ENCODE peak calls at places on chromosomes 2 and 18, in five cellular contexts. B is stomach, D is aorta, A is heart right ventricle, Q is IMR-90. I is an unnamed sample.

GRCh38 chr18:59005266-59005665 is 134.4 kb upstream of the SEC11C start:
- DNase-seq in Q (peak; percentile 42), B (no peak), D (peak; percentile 84), A (peak; percentile 48), I (peak; percentile 79)

GRCh38 chr2:225998125-225998524 is 598.6 kb downstream of the NYAP2 start:
- DNase-seq in Q (no peak), D (no peak), A (no peak), B (no peak), I (no peak)

GRCh38 chr2:128449226-128450061 is 130.8 kb upstream of the HS6ST1 start:
- DNase-seq in Q (no peak), A (no peak), D (no peak), B (peak; percentile 23), I (peak; percentile 57)

GRCh38 chr2:163011035-163011434 is 172.5 kb upstream of the KCNH7 start:
- DNase-seq in Q (no peak), D (no peak), B (no peak), A (no peak), I (no peak)

GRCh38 chr2:229501051-229501794 is 213.1 kb downstream of the DNER start:
- DNase-seq in D (no peak), B (no peak), Q (no peak), A (no peak), I (no peak)

GRCh38 chr2:205198130-205198505 is 484.2 kb upstream of the NRP2 start:
- DNase-seq in Q (peak; percentile 88), D (peak; percentile 53), A (no peak), B (no peak), I (no peak)

GRCh38 chr2:54599914-54600313 is 123.5 kb upstream of the EML6 start:
- DNase-seq in Q (no peak), A (peak; percentile 58), D (peak; percentile 81), B (peak; percentile 75), I (peak; percentile 81)

GRCh38 chr2:6784299-6784698 is 81.4 kb downstream of the CMPK2 start:
- DNase-seq in A (no peak), D (no peak), Q (no peak), B (no peak), I (no peak)

GRCh38 chr2:204012081-204012653 is 75.6 kb downstream of the ICOS start:
- DNase-seq in B (peak; percentile 62), D (no peak), A (no peak), Q (no peak), I (no peak)

GRCh38 chr2:89848114-89848513 is 1156.6 kb downstream of the RPIA start:
- DNase-seq in Q (no peak), A (no peak), D (no peak), B (no peak), I (no peak)

GRCh38 chr2:89850881-89851582 is 1159.6 kb downstream of the RPIA start:
- DNase-seq in B (no peak), Q (no peak), A (no peak), D (no peak), I (no peak)

GRCh38 chr2:89850481-89850880 is 1159.0 kb downstream of the RPIA start:
- DNase-seq in B (no peak), Q (no peak), A (no peak), D (no peak), I (no peak)

GRCh38 chr2:89849731-89850130 is 1158.3 kb downstream of the RPIA start:
- DNase-seq in B (no peak), A (no peak), Q (no peak), D (no peak), I (no peak)

GRCh38 chr2:89848763-89849162 is 1157.3 kb downstream of the RPIA start:
- DNase-seq in B (no peak), A (no peak), D (no peak), Q (no peak), I (no peak)
- H3K9me3 ChIP-seq in B (no peaks in the 10 kb centered on the region), A (no peaks in the 10 kb centered on the region), D (no peaks in the 10 kb centered on the region), Q (peaks cover 29% of the 10 kb centered on the region), I (no peaks in the 10 kb centered on the region)

DNA sequence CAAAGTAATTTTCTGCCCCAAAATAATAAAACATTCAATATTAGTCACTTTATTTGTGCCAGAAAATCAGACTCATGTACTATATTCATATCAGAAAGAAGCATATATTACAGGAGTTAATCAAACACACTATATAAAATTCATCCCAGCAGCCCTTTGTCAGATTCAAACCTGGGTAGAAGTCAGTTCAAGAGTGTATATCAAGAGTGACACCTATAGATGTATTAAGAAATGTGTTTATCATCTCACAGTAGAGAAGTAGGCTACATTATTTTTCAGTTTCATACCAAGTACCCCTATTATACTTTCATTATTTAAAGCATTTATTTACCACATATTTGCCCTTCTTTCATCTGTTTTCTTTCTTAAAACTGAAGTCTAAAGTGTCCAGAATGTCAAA is 193.2 kb upstream of the DDX18 start:
- DNase-seq in Q (no peak), A (no peak), D (no peak), B (no peak), I (no peak)
- H3K9me3 ChIP-seq in Q (peaks cover 8% of the 10 kb centered on the region), A (no peaks in the 10 kb centered on the region), D (no peaks in the 10 kb centered on the region), B (no peaks in the 10 kb centered on the region), I (no peaks in the 10 kb centered on the region)

GRCh38 chr2:4134881-4135565 is 431.6 kb downstream of the DCDC2C start:
- DNase-seq in B (no peak), A (no peak), D (no peak), Q (no peak), I (no peak)

GRCh38 chr2:4139711-4140110 is 436.3 kb downstream of the DCDC2C start:
- DNase-seq in Q (no peak), A (no peak), B (no peak), D (no peak), I (no peak)

GRCh38 chr2:4135765-4136164 is 432.4 kb downstream of the DCDC2C start:
- DNase-seq in D (no peak), A (no peak), Q (no peak), B (no peak), I (no peak)

GRCh38 chr2:4140284-4140962 is 437.0 kb downstream of the DCDC2C start:
- DNase-seq in A (no peak), B (no peak), Q (no peak), D (no peak), I (no peak)
- H3K9me3 ChIP-seq in A (no peaks in the 10 kb centered on the region), B (peaks cover 12% of the 10 kb centered on the region), Q (peaks cover 18% of the 10 kb centered on the region), D (peaks cover 1% of the 10 kb centered on the region), I (no peaks in the 10 kb centered on the region)

DNA sequence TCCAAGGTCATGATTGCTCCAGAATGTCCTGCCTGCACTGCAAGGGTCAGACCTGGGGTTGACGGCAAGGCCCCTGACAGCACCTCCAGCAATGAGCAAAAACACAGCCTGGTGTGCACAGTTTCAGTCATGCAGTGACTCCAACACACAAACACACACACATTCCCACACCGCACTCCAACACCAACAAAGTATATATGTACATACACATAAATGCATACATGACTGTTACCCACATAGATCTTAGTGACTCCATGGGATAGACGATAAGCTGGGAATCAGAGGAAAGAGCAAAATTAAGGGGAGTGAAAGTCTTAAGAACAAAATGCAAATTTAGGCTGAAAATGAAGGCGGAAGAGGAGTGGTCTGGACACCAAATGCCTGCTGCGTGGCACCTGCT is 112.7 kb upstream of the TEKT4 start:
- DNase-seq in D (no peak), B (no peak), Q (no peak), A (no peak), I (no peak)
- H3K9me3 ChIP-seq in D (no peaks in the 10 kb centered on the region), B (no peaks in the 10 kb centered on the region), Q (peaks cover 8% of the 10 kb centered on the region), A (no peaks in the 10 kb centered on the region), I (no peaks in the 10 kb centered on the region)

DNA sequence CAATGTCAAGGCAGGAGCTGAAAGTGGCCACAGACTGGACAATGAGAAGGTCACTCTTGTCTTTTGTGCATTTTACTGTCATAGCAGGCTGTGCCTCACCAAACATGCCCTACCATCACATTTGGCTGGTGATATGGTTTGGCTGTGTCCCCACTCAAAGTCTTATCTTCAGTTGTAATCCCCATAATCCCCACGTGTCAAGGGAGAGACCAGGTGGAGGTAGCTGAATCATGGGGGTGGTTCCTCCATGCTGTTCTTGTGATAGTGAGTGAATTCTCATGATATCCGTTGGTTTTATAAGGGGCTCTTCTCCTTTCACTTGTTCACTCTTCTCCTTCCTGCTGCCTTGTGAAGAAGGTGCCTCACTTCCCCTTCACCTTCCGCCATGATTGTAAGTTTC is 49.6 kb upstream of the STPG4 start:
- DNase-seq in Q (no peak), D (no peak), A (no peak), B (no peak), I (no peak)
- H3K9me3 ChIP-seq in Q (no peaks in the 10 kb centered on the region), D (no peaks in the 10 kb centered on the region), A (no peaks in the 10 kb centered on the region), B (no peaks in the 10 kb centered on the region), I (no peaks in the 10 kb centered on the region)